ENCODE peak calls at places on chromosomes 5 and 9, in eight cellular contexts. One of them, this sample, is unnamed. For H3K27me3, the result is how much of the 10 kb centered on the place peaks cover.

GRCh38 chr9:132846109-132846917 is 31.8 kb downstream of the AK8 start:
- DNase-seq in IMR-90: no peak
- DNase-seq in mesendoderm: no peak
- DNase-seq in aorta: peak
- DNase-seq in CD4-positive, alpha-beta memory T cell: no peak
- DNase-seq in right atrium auricular region: no peak
- DNase-seq in H7: no peak
- DNase-seq in psoas muscle: peak
- DNase-seq in this sample: no peak

GRCh38 chr9:8651830-8652229 is 852.3 kb upstream of the DMAC1 start:
- DNase-seq in psoas muscle: no peak
- DNase-seq in CD4-positive, alpha-beta memory T cell: no peak
- DNase-seq in right atrium auricular region: no peak
- DNase-seq in IMR-90: no peak
- DNase-seq in H7: no peak
- DNase-seq in mesendoderm: no peak
- DNase-seq in aorta: no peak
- DNase-seq in this sample: no peak

GRCh38 chr5:18798058-18798457 is 1163.8 kb downstream of the TAF11L14 start:
- DNase-seq in psoas muscle: no peak
- DNase-seq in IMR-90: no peak
- DNase-seq in H7: no peak
- DNase-seq in mesendoderm: peak
- DNase-seq in aorta: no peak
- DNase-seq in right atrium auricular region: no peak
- DNase-seq in CD4-positive, alpha-beta memory T cell: no peak
- DNase-seq in this sample: no peak

GRCh38 chr5:173772407-173773059 is 115.6 kb upstream of the CPEB4 start:
- DNase-seq in right atrium auricular region: no peak
- DNase-seq in psoas muscle: no peak
- DNase-seq in CD4-positive, alpha-beta memory T cell: no peak
- DNase-seq in aorta: no peak
- DNase-seq in IMR-90: peak
- DNase-seq in mesendoderm: no peak
- DNase-seq in H7: no peak
- DNase-seq in this sample: no peak

GRCh38 chr9:38432922-38433510 is 8.8 kb upstream of the IGFBPL1 start:
- DNase-seq in psoas muscle: no peak
- DNase-seq in right atrium auricular region: peak
- DNase-seq in aorta: no peak
- DNase-seq in CD4-positive, alpha-beta memory T cell: peak
- DNase-seq in IMR-90: peak
- DNase-seq in H7: no peak
- DNase-seq in mesendoderm: peak
- DNase-seq in this sample: peak

GRCh38 chr5:107705390-107706014 is 34.8 kb upstream of the EFNA5 start:
- DNase-seq in psoas muscle: no peak
- DNase-seq in right atrium auricular region: no peak
- DNase-seq in mesendoderm: no peak
- DNase-seq in aorta: no peak
- DNase-seq in CD4-positive, alpha-beta memory T cell: no peak
- DNase-seq in IMR-90: peak
- DNase-seq in H7: no peak
- DNase-seq in this sample: peak

GRCh38 chr5:82540301-82540700 is 262.1 kb upstream of the RPS23 start:
- DNase-seq in CD4-positive, alpha-beta memory T cell: no peak
- DNase-seq in right atrium auricular region: no peak
- DNase-seq in IMR-90: no peak
- DNase-seq in H7: no peak
- DNase-seq in psoas muscle: no peak
- DNase-seq in mesendoderm: no peak
- DNase-seq in aorta: no peak
- DNase-seq in this sample: no peak

GRCh38 chr5:95486185-95486584 is 68.6 kb downstream of the SKIC3 start:
- DNase-seq in psoas muscle: no peak
- DNase-seq in CD4-positive, alpha-beta memory T cell: no peak
- DNase-seq in H7: no peak
- DNase-seq in right atrium auricular region: no peak
- DNase-seq in mesendoderm: peak
- DNase-seq in aorta: no peak
- DNase-seq in IMR-90: no peak
- DNase-seq in this sample: no peak

GRCh38 chr5:180862645-180863044 is 1.6 kb upstream of the ZFP62 start:
- DNase-seq in right atrium auricular region: no peak
- DNase-seq in CD4-positive, alpha-beta memory T cell: no peak
- DNase-seq in IMR-90: no peak
- DNase-seq in aorta: no peak
- DNase-seq in mesendoderm: peak
- DNase-seq in H7: peak
- DNase-seq in psoas muscle: no peak
- DNase-seq in this sample: no peak

GRCh38 chr9:125756499-125756898 is 9.3 kb downstream of the PBX3 start:
- DNase-seq in H7: no peak
- DNase-seq in IMR-90: no peak
- DNase-seq in CD4-positive, alpha-beta memory T cell: no peak
- DNase-seq in aorta: no peak
- DNase-seq in mesendoderm: no peak
- DNase-seq in right atrium auricular region: no peak
- DNase-seq in psoas muscle: no peak
- DNase-seq in this sample: no peak

GRCh38 chr9:133277467-133277866 is 2.5 kb upstream of the ABO start:
- DNase-seq in mesendoderm: no peak
- DNase-seq in aorta: no peak
- DNase-seq in IMR-90: no peak
- DNase-seq in psoas muscle: no peak
- DNase-seq in H7: no peak
- DNase-seq in CD4-positive, alpha-beta memory T cell: no peak
- DNase-seq in right atrium auricular region: no peak
- DNase-seq in this sample: no peak

GRCh38 chr5:139228201-139228796 is 30.1 kb upstream of the SIL1 start:
- DNase-seq in psoas muscle: no peak
- DNase-seq in right atrium auricular region: no peak
- DNase-seq in aorta: no peak
- DNase-seq in mesendoderm: no peak
- DNase-seq in CD4-positive, alpha-beta memory T cell: no peak
- DNase-seq in H7: no peak
- DNase-seq in IMR-90: no peak
- DNase-seq in this sample: peak

GRCh38 chr9:17906204-17906840 is 327.5 kb downstream of the SH3GL2 start:
- DNase-seq in psoas muscle: peak
- DNase-seq in right atrium auricular region: no peak
- DNase-seq in aorta: peak
- DNase-seq in H7: peak
- DNase-seq in CD4-positive, alpha-beta memory T cell: no peak
- DNase-seq in IMR-90: no peak
- DNase-seq in mesendoderm: peak
- DNase-seq in this sample: peak
- H3K4me3 ChIP-seq in psoas muscle: peak
- H3K4me3 ChIP-seq in right atrium auricular region: peak
- H3K4me3 ChIP-seq in aorta: peak
- H3K4me3 ChIP-seq in H7: peak
- H3K4me3 ChIP-seq in CD4-positive, alpha-beta memory T cell: no peak
- H3K4me3 ChIP-seq in IMR-90: no peak
- H3K4me3 ChIP-seq in mesendoderm: peak
- H3K4me3 ChIP-seq in this sample: peak

GRCh38 chr5:115179959-115180709 is 10.4 kb upstream of the TRIM36 start:
- DNase-seq in aorta: peak
- DNase-seq in psoas muscle: peak
- DNase-seq in right atrium auricular region: no peak
- DNase-seq in H7: peak
- DNase-seq in CD4-positive, alpha-beta memory T cell: peak
- DNase-seq in IMR-90: peak
- DNase-seq in mesendoderm: peak
- DNase-seq in this sample: peak

GRCh38 chr5:115184780-115185179 is 15.1 kb upstream of the TRIM36 start:
- DNase-seq in right atrium auricular region: no peak
- DNase-seq in aorta: no peak
- DNase-seq in IMR-90: peak
- DNase-seq in H7: no peak
- DNase-seq in mesendoderm: no peak
- DNase-seq in CD4-positive, alpha-beta memory T cell: no peak
- DNase-seq in psoas muscle: no peak
- DNase-seq in this sample: no peak

GRCh38 chr5:115181757-115182156 is 12.0 kb upstream of the TRIM36 start:
- DNase-seq in aorta: no peak
- DNase-seq in psoas muscle: no peak
- DNase-seq in CD4-positive, alpha-beta memory T cell: no peak
- DNase-seq in right atrium auricular region: no peak
- DNase-seq in IMR-90: no peak
- DNase-seq in H7: no peak
- DNase-seq in mesendoderm: no peak
- DNase-seq in this sample: no peak

GRCh38 chr5:115179068-115179958 is 9.6 kb upstream of the TRIM36 start:
- DNase-seq in aorta: peak
- DNase-seq in IMR-90: no peak
- DNase-seq in CD4-positive, alpha-beta memory T cell: no peak
- DNase-seq in H7: peak
- DNase-seq in right atrium auricular region: no peak
- DNase-seq in psoas muscle: peak
- DNase-seq in mesendoderm: peak
- DNase-seq in this sample: peak
- H3K27me3 ChIP-seq in aorta: under half
- H3K27me3 ChIP-seq in IMR-90: half or more
- H3K27me3 ChIP-seq in CD4-positive, alpha-beta memory T cell: half or more
- H3K27me3 ChIP-seq in H7: half or more
- H3K27me3 ChIP-seq in right atrium auricular region: under half
- H3K27me3 ChIP-seq in psoas muscle: half or more
- H3K27me3 ChIP-seq in mesendoderm: under half
- H3K27me3 ChIP-seq in this sample: half or more

GRCh38 chr5:134116291-134116690 is 1.8 kb downstream of the TCF7 start:
- DNase-seq in mesendoderm: no peak
- DNase-seq in aorta: no peak
- DNase-seq in CD4-positive, alpha-beta memory T cell: no peak
- DNase-seq in psoas muscle: no peak
- DNase-seq in IMR-90: no peak
- DNase-seq in H7: no peak
- DNase-seq in right atrium auricular region: no peak
- DNase-seq in this sample: no peak
- H3K4me3 ChIP-seq in mesendoderm: no peak
- H3K4me3 ChIP-seq in aorta: no peak
- H3K4me3 ChIP-seq in CD4-positive, alpha-beta memory T cell: peak
- H3K4me3 ChIP-seq in psoas muscle: no peak
- H3K4me3 ChIP-seq in IMR-90: no peak
- H3K4me3 ChIP-seq in H7: no peak
- H3K4me3 ChIP-seq in right atrium auricular region: no peak
- H3K4me3 ChIP-seq in this sample: no peak

DNA sequence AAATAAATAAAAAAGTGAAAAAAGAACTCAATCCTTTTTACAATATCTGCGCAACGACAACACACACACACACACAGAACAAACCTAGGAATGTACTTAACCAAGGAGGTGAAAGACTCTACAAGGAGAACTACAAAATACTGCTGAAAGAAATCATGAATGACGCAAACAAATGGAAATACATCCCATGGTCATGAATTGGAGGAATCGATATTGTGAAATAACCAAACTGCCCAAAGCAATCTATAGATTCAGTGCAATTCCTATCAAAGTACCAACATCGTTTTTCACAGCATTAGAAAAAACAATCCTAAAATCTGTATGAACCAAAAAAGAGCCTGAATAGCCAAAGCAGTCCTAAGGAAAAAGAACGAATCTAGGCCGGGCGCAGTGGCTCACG is 29.9 kb upstream of the NRARP start:
- DNase-seq in psoas muscle: no peak
- DNase-seq in aorta: no peak
- DNase-seq in CD4-positive, alpha-beta memory T cell: no peak
- DNase-seq in IMR-90: no peak
- DNase-seq in H7: no peak
- DNase-seq in right atrium auricular region: no peak
- DNase-seq in mesendoderm: no peak
- DNase-seq in this sample: no peak
- H3K27me3 ChIP-seq in psoas muscle: under half
- H3K27me3 ChIP-seq in aorta: under half
- H3K27me3 ChIP-seq in CD4-positive, alpha-beta memory T cell: under half
- H3K27me3 ChIP-seq in IMR-90: under half
- H3K27me3 ChIP-seq in H7: under half
- H3K27me3 ChIP-seq in right atrium auricular region: under half
- H3K27me3 ChIP-seq in mesendoderm: under half
- H3K27me3 ChIP-seq in this sample: under half

DNA sequence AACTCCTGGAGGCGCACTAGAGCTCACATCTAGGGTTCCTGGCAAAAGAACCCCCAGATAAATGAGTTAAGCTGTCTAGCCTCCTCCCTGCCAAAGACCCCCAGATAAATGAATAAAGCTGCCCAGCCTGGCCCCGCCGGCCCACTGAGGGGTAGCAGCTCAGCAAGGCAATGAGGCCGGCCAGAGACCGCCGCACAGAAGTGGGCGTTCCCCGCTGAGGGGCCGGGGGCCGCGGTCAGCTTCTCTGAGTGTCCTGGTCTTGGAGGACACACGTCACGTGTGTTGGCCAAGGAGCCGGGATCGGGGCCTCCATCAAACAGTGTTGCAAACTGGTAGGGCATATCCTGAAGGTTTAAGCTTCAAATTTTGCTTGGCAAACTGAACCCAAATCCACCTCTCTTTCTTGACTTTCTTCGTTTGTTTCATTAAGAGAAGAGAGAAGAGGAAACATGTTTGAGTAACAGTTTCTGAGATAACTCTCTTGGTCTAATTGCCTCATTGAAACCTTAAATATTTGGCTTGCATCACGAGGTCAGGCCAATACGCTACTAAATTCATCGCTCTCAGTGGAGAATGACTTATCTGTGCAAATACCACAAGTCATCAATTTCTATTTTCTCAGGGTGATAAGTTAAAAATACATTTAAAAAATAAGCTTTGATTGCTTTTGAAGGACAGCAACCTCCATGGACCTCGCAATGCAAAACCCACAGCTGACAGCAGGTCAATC is 11.7 kb upstream of the SLC12A7 start:
- DNase-seq in right atrium auricular region: no peak
- DNase-seq in H7: no peak
- DNase-seq in mesendoderm: no peak
- DNase-seq in aorta: peak
- DNase-seq in CD4-positive, alpha-beta memory T cell: no peak
- DNase-seq in psoas muscle: no peak
- DNase-seq in IMR-90: no peak
- DNase-seq in this sample: no peak
- H3K4me3 ChIP-seq in right atrium auricular region: no peak
- H3K4me3 ChIP-seq in H7: no peak
- H3K4me3 ChIP-seq in mesendoderm: no peak
- H3K4me3 ChIP-seq in aorta: no peak
- H3K4me3 ChIP-seq in CD4-positive, alpha-beta memory T cell: no peak
- H3K4me3 ChIP-seq in psoas muscle: no peak
- H3K4me3 ChIP-seq in IMR-90: no peak
- H3K4me3 ChIP-seq in this sample: peak

GRCh38 chr5:135504376-135504775 is 31.4 kb downstream of the NEUROG1 start:
- DNase-seq in CD4-positive, alpha-beta memory T cell: no peak
- DNase-seq in H7: no peak
- DNase-seq in IMR-90: no peak
- DNase-seq in psoas muscle: no peak
- DNase-seq in aorta: no peak
- DNase-seq in mesendoderm: no peak
- DNase-seq in right atrium auricular region: no peak
- DNase-seq in this sample: no peak
- H3K27me3 ChIP-seq in CD4-positive, alpha-beta memory T cell: under half
- H3K27me3 ChIP-seq in H7: under half
- H3K27me3 ChIP-seq in IMR-90: under half
- H3K27me3 ChIP-seq in psoas muscle: under half
- H3K27me3 ChIP-seq in aorta: under half
- H3K27me3 ChIP-seq in mesendoderm: under half
- H3K27me3 ChIP-seq in right atrium auricular region: under half
- H3K27me3 ChIP-seq in this sample: half or more

This sample was measured in adipocyte.